ENCODE peak calls at places on chromosomes 4 and X, in five cellular contexts. One of them, this sample, is unnamed.

GRCh38 chr4:73259552-73260140 is 1.0 kb upstream of the ANKRD17 start:
- DNase-seq in naive thymus-derived CD4-positive, alpha-beta T cell: peak; percentile 38
- DNase-seq in H1: no peak
- DNase-seq in tibial artery: no peak
- DNase-seq in GM23338: peak; percentile 21
- DNase-seq in this sample: no peak

GRCh38 chr4:95410387-95411005 is 138.3 kb downstream of the UNC5C start:
- DNase-seq in naive thymus-derived CD4-positive, alpha-beta T cell: no peak
- DNase-seq in H1: no peak
- DNase-seq in tibial artery: no peak
- DNase-seq in GM23338: no peak
- DNase-seq in this sample: no peak

GRCh38 chr4:150518559-150518958 is 63.4 kb upstream of the MAB21L2 start:
- DNase-seq in naive thymus-derived CD4-positive, alpha-beta T cell: no peak
- DNase-seq in H1: no peak
- DNase-seq in tibial artery: no peak
- DNase-seq in GM23338: no peak
- DNase-seq in this sample: no peak

GRCh38 chrX:88135735-88136134 is 611.3 kb upstream of the CPXCR1 start:
- DNase-seq in naive thymus-derived CD4-positive, alpha-beta T cell: no peak
- DNase-seq in H1: no peak
- DNase-seq in tibial artery: no peak
- DNase-seq in GM23338: peak; percentile 5
- DNase-seq in this sample: no peak

GRCh38 chr4:122826000-122826595 is 533 bp upstream of the FGF2 start:
- DNase-seq in naive thymus-derived CD4-positive, alpha-beta T cell: no peak
- DNase-seq in H1: no peak
- DNase-seq in tibial artery: no peak
- DNase-seq in GM23338: peak; percentile 45
- DNase-seq in this sample: no peak

GRCh38 chr4:119081542-119081859 is 54.1 kb upstream of the MYOZ2 start:
- DNase-seq in naive thymus-derived CD4-positive, alpha-beta T cell: no peak
- DNase-seq in H1: no peak
- DNase-seq in tibial artery: no peak
- DNase-seq in GM23338: no peak
- DNase-seq in this sample: no peak

GRCh38 chr4:1678244-1678643 is 5.9 kb downstream of the FAM53A start:
- DNase-seq in naive thymus-derived CD4-positive, alpha-beta T cell: no peak
- DNase-seq in H1: no peak
- DNase-seq in tibial artery: no peak
- DNase-seq in GM23338: no peak
- DNase-seq in this sample: no peak

GRCh38 chrX:4322916-4323315 is 609.5 kb upstream of the PRKX start:
- DNase-seq in naive thymus-derived CD4-positive, alpha-beta T cell: no peak
- DNase-seq in H1: no peak
- DNase-seq in tibial artery: no peak
- DNase-seq in GM23338: no peak
- DNase-seq in this sample: no peak

GRCh38 chrX:72181178-72182125 is at the start of gene PIN4:
- DNase-seq in naive thymus-derived CD4-positive, alpha-beta T cell: peak; percentile 77
- DNase-seq in H1: peak; percentile 78
- DNase-seq in tibial artery: peak; percentile 94
- DNase-seq in GM23338: peak; percentile 95
- DNase-seq in this sample: peak; percentile 93

GRCh38 chr4:73620115-73620792 is at the start of gene RASSF6:
- DNase-seq in naive thymus-derived CD4-positive, alpha-beta T cell: no peak
- DNase-seq in H1: peak; percentile 75
- DNase-seq in tibial artery: no peak
- DNase-seq in GM23338: peak; percentile 90
- DNase-seq in this sample: no peak

GRCh38 chr4:169070071-169070894 is 60.2 kb upstream of the CBR4 start:
- DNase-seq in naive thymus-derived CD4-positive, alpha-beta T cell: no peak
- DNase-seq in H1: no peak
- DNase-seq in tibial artery: peak; percentile 78
- DNase-seq in GM23338: peak; percentile 92
- DNase-seq in this sample: no peak

GRCh38 chrX:19121466-19121865 is 802 bp downstream of the ADGRG2 start:
- DNase-seq in naive thymus-derived CD4-positive, alpha-beta T cell: no peak
- DNase-seq in H1: no peak
- DNase-seq in tibial artery: no peak
- DNase-seq in GM23338: no peak
- DNase-seq in this sample: no peak

GRCh38 chr4:185020293-185020808 is 2.1 kb downstream of the HELT start:
- DNase-seq in naive thymus-derived CD4-positive, alpha-beta T cell: no peak
- DNase-seq in H1: peak; percentile 83
- DNase-seq in tibial artery: no peak
- DNase-seq in GM23338: peak; percentile 81
- DNase-seq in this sample: no peak

GRCh38 chr4:90328558-90328957 is 201.4 kb downstream of the CCSER1 start:
- DNase-seq in naive thymus-derived CD4-positive, alpha-beta T cell: no peak
- DNase-seq in H1: no peak
- DNase-seq in tibial artery: no peak
- DNase-seq in GM23338: peak; percentile 12
- DNase-seq in this sample: no peak

GRCh38 chrX:78886550-78886949 is 58.6 kb upstream of the P2RY10 start:
- DNase-seq in naive thymus-derived CD4-positive, alpha-beta T cell: peak; percentile 5
- DNase-seq in H1: no peak
- DNase-seq in tibial artery: no peak
- DNase-seq in GM23338: peak; percentile 8
- DNase-seq in this sample: no peak

GRCh38 chr4:112813790-112814189 is 176.8 kb downstream of the LARP7 start:
- DNase-seq in naive thymus-derived CD4-positive, alpha-beta T cell: no peak
- DNase-seq in H1: no peak
- DNase-seq in tibial artery: no peak
- DNase-seq in GM23338: no peak
- DNase-seq in this sample: no peak

GRCh38 chrX:150205011-150205410 is 158.1 kb upstream of the MAMLD1 start:
- DNase-seq in naive thymus-derived CD4-positive, alpha-beta T cell: no peak
- DNase-seq in H1: no peak
- DNase-seq in tibial artery: peak; percentile 68
- DNase-seq in GM23338: peak; percentile 2
- DNase-seq in this sample: no peak

GRCh38 chrX:48834383-48834709 is 1.1 kb downstream of the PCSK1N start:
- DNase-seq in naive thymus-derived CD4-positive, alpha-beta T cell: no peak
- DNase-seq in H1: no peak
- DNase-seq in tibial artery: no peak
- DNase-seq in GM23338: no peak
- DNase-seq in this sample: no peak

GRCh38 chr4:187501731-187502130 is 493.8 kb upstream of the ZFP42 start:
- DNase-seq in naive thymus-derived CD4-positive, alpha-beta T cell: no peak
- DNase-seq in H1: no peak
- DNase-seq in tibial artery: no peak
- DNase-seq in GM23338: no peak
- DNase-seq in this sample: no peak

GRCh38 chr4:175386776-175387507 is 425.1 kb downstream of the GPM6A start:
- DNase-seq in naive thymus-derived CD4-positive, alpha-beta T cell: no peak
- DNase-seq in H1: peak; percentile 54
- DNase-seq in tibial artery: no peak
- DNase-seq in GM23338: peak; percentile 62
- DNase-seq in this sample: no peak

GRCh38 chr4:8340721-8341680 is 71.4 kb downstream of the HTRA3 start:
- DNase-seq in naive thymus-derived CD4-positive, alpha-beta T cell: no peak
- DNase-seq in H1: no peak
- DNase-seq in tibial artery: peak; percentile 87
- DNase-seq in GM23338: no peak
- DNase-seq in this sample: peak; percentile 72

GRCh38 chrX:49748211-49748956 is 52.6 kb upstream of the PAGE1 start:
- DNase-seq in naive thymus-derived CD4-positive, alpha-beta T cell: no peak
- DNase-seq in H1: no peak
- DNase-seq in tibial artery: no peak
- DNase-seq in GM23338: no peak
- DNase-seq in this sample: no peak

GRCh38 chr4:30837131-30837539 is 117.0 kb downstream of the PCDH7 start:
- DNase-seq in naive thymus-derived CD4-positive, alpha-beta T cell: no peak
- DNase-seq in H1: no peak
- DNase-seq in tibial artery: no peak
- DNase-seq in GM23338: peak; percentile 57
- DNase-seq in this sample: no peak

GRCh38 chr4:113382704-113383103 is 333.3 kb downstream of the ANK2 start:
- DNase-seq in naive thymus-derived CD4-positive, alpha-beta T cell: no peak
- DNase-seq in H1: no peak
- DNase-seq in tibial artery: no peak
- DNase-seq in GM23338: no peak
- DNase-seq in this sample: no peak

GRCh38 chr4:78863254-78863869 is 75.9 kb downstream of the PAQR3 start:
- DNase-seq in naive thymus-derived CD4-positive, alpha-beta T cell: no peak
- DNase-seq in H1: no peak
- DNase-seq in tibial artery: no peak
- DNase-seq in GM23338: no peak
- DNase-seq in this sample: no peak

GRCh38 chr4:183146478-183146877 is 47.4 kb downstream of the WWC2 start:
- DNase-seq in naive thymus-derived CD4-positive, alpha-beta T cell: no peak
- DNase-seq in H1: no peak
- DNase-seq in tibial artery: no peak
- DNase-seq in GM23338: no peak
- DNase-seq in this sample: no peak

GRCh38 chr4:175308236-175308635 is 390.1 kb downstream of the ADAM29 start:
- DNase-seq in naive thymus-derived CD4-positive, alpha-beta T cell: no peak
- DNase-seq in H1: no peak
- DNase-seq in tibial artery: no peak
- DNase-seq in GM23338: no peak
- DNase-seq in this sample: no peak

GRCh38 chr4:6953751-6954380 is 44.2 kb downstream of the TBC1D14 start:
- DNase-seq in naive thymus-derived CD4-positive, alpha-beta T cell: no peak
- DNase-seq in H1: peak; percentile 86
- DNase-seq in tibial artery: peak; percentile 78
- DNase-seq in GM23338: peak; percentile 96
- DNase-seq in this sample: no peak

GRCh38 chr4:72689929-72690328 is 120.9 kb upstream of the ADAMTS3 start:
- DNase-seq in naive thymus-derived CD4-positive, alpha-beta T cell: no peak
- DNase-seq in H1: no peak
- DNase-seq in tibial artery: no peak
- DNase-seq in GM23338: no peak
- DNase-seq in this sample: no peak

DNA sequence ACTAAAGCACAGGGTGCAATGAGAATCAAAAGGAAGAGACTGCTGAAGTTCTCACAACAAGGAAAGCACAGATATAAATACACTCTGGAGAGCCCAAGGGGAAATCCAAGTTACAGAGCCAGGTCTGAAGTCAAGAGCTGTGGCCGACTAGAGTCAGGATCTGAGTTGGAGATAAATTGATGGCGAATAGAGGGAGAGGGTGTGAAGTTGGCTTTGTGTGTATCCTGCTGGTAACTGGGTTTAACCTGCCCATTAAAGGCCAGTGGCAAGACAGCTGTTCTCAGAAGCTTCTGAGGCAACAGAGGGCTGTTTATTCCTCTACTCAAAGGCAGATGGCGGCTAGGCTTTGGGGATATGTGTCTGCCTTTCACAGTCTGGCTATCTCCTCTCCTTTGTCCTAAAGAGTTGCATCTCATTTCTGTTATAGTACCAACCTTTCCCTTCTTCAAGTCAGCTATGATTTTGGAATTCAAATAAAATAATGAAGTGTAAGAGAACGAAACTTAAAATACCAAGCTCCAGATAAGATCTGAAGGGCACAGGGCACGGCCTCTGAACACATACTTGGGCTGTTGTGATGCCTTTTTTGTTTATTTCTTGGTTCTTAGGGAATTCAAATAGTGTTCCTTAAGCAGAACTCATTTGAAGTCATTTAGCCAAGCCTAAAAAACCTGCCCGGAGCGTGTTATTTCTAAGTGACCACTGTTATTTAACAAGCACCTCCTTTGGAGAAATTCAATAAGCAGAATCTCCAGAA is 142.1 kb downstream of the APBB2 start:
- DNase-seq in naive thymus-derived CD4-positive, alpha-beta T cell: no peak
- DNase-seq in H1: no peak
- DNase-seq in tibial artery: no peak
- DNase-seq in GM23338: no peak
- DNase-seq in this sample: no peak
- H3K27ac ChIP-seq in naive thymus-derived CD4-positive, alpha-beta T cell: no peak overlapping the region
- H3K27ac ChIP-seq in H1: no peak overlapping the region
- H3K27ac ChIP-seq in tibial artery: peak overlapping the region; percentile 7
- H3K27ac ChIP-seq in GM23338: peak overlapping the region; percentile 27
- H3K27ac ChIP-seq in this sample: peak overlapping the region; percentile 49

DNA sequence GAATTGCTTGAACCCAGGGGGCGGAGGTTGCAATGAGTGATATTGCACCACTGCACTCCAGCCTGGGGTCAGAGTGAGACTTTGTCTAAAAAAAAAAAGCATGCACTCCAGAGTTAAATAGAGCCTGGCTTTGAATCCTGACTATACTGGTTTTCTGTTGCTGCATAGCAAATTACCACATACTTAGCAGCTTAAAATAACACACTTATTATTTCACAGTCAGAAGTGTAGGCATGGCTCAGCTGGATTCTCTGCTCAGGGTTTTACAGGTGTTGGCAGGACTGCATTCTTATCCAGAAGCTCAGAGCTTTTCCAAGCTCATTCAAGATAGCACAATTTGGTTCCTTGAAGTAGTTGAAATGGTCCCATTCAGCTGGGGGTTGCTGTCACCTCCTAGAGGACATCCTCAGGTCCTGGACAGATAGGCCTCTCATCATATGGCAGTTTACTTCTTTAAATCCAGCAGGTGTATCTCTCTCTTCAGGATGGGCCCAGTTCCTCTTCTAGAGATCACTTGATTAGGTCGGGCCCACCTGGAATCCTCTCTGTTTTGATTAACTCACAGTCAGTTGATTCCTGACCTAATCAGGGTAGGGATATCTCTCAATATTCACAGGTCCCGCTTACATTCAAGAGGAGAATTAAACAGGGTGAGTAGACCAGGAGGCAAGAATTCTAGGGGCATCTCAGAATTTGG is 26.8 kb downstream of the DOCK11 start:
- DNase-seq in naive thymus-derived CD4-positive, alpha-beta T cell: no peak
- DNase-seq in H1: no peak
- DNase-seq in tibial artery: no peak
- DNase-seq in GM23338: no peak
- DNase-seq in this sample: no peak
- H3K4me1 ChIP-seq in naive thymus-derived CD4-positive, alpha-beta T cell: peaks cover 46% of the 10 kb centered on the region
- H3K4me1 ChIP-seq in H1: no peaks in the 10 kb centered on the region
- H3K4me1 ChIP-seq in tibial artery: no peaks in the 10 kb centered on the region
- H3K4me1 ChIP-seq in GM23338: no peaks in the 10 kb centered on the region
- H3K4me1 ChIP-seq in this sample: no peaks in the 10 kb centered on the region

GRCh38 chr4:153110739-153111138 is 93.5 kb upstream of the TRIM2 start:
- DNase-seq in naive thymus-derived CD4-positive, alpha-beta T cell: no peak
- DNase-seq in H1: no peak
- DNase-seq in tibial artery: no peak
- DNase-seq in GM23338: no peak
- DNase-seq in this sample: no peak

GRCh38 chr4:153113061-153113837 is 91.0 kb upstream of the TRIM2 start:
- DNase-seq in naive thymus-derived CD4-positive, alpha-beta T cell: no peak
- DNase-seq in H1: no peak
- DNase-seq in tibial artery: no peak
- DNase-seq in GM23338: no peak
- DNase-seq in this sample: no peak

GRCh38 chr4:153112071-153112460 is 92.2 kb upstream of the TRIM2 start:
- DNase-seq in naive thymus-derived CD4-positive, alpha-beta T cell: peak; percentile 72
- DNase-seq in H1: no peak
- DNase-seq in tibial artery: no peak
- DNase-seq in GM23338: no peak
- DNase-seq in this sample: no peak

GRCh38 chr4:153109296-153109868 is 94.9 kb upstream of the TRIM2 start:
- DNase-seq in naive thymus-derived CD4-positive, alpha-beta T cell: no peak
- DNase-seq in H1: no peak
- DNase-seq in tibial artery: no peak
- DNase-seq in GM23338: no peak
- DNase-seq in this sample: no peak

GRCh38 chr4:153111426-153112070 is 92.7 kb upstream of the TRIM2 start:
- DNase-seq in naive thymus-derived CD4-positive, alpha-beta T cell: no peak
- DNase-seq in H1: no peak
- DNase-seq in tibial artery: no peak
- DNase-seq in GM23338: no peak
- DNase-seq in this sample: no peak
- H3K27ac ChIP-seq in naive thymus-derived CD4-positive, alpha-beta T cell: no peak overlapping the region
- H3K27ac ChIP-seq in H1: no peak overlapping the region
- H3K27ac ChIP-seq in tibial artery: no peak overlapping the region
- H3K27ac ChIP-seq in GM23338: no peak overlapping the region
- H3K27ac ChIP-seq in this sample: no peak overlapping the region

GRCh38 chr4:39354178-39354503 is 12.0 kb downstream of the RFC1 start:
- DNase-seq in naive thymus-derived CD4-positive, alpha-beta T cell: no peak
- DNase-seq in H1: no peak
- DNase-seq in tibial artery: no peak
- DNase-seq in GM23338: no peak
- DNase-seq in this sample: no peak
- H3K4me1 ChIP-seq in naive thymus-derived CD4-positive, alpha-beta T cell: peaks cover 17% of the 10 kb centered on the region
- H3K4me1 ChIP-seq in H1: no peaks in the 10 kb centered on the region
- H3K4me1 ChIP-seq in tibial artery: no peaks in the 10 kb centered on the region
- H3K4me1 ChIP-seq in GM23338: no peaks in the 10 kb centered on the region
- H3K4me1 ChIP-seq in this sample: peaks cover 10% of the 10 kb centered on the region

This sample was measured in gastrocnemius medialis.